ENCODE peak calls at places on chromosomes 3 and 15, in eight cellular contexts. One of them, this sample, is unnamed.

GRCh38 chr3:171660126-171660661 is 150.1 kb downstream of the PLD1 start:
- DNase-seq in SK-N-SH: no peak
- DNase-seq in H1: no peak
- DNase-seq in breast epithelium: no peak
- DNase-seq in GM23338: no peak
- DNase-seq in upper lobe of left lung: no peak
- DNase-seq in GM12892: no peak
- DNase-seq in transverse colon: no peak
- DNase-seq in this sample: peak; percentile 75

GRCh38 chr15:75123395-75123794 is 78.3 kb upstream of the C15orf39 start:
- DNase-seq in SK-N-SH: no peak
- DNase-seq in H1: no peak
- DNase-seq in breast epithelium: no peak
- DNase-seq in GM23338: no peak
- DNase-seq in upper lobe of left lung: no peak
- DNase-seq in GM12892: no peak
- DNase-seq in transverse colon: no peak
- DNase-seq in this sample: peak; percentile 93

GRCh38 chr3:66499881-66500574 is 794 bp downstream of the LRIG1 start:
- DNase-seq in SK-N-SH: peak; percentile 71
- DNase-seq in H1: no peak
- DNase-seq in breast epithelium: no peak
- DNase-seq in GM23338: no peak
- DNase-seq in upper lobe of left lung: no peak
- DNase-seq in GM12892: peak; percentile 33
- DNase-seq in transverse colon: peak; percentile 38
- DNase-seq in this sample: no peak

GRCh38 chr15:64044315-64045105 is 1.8 kb downstream of the DAPK2 start:
- DNase-seq in SK-N-SH: no peak
- DNase-seq in H1: no peak
- DNase-seq in breast epithelium: no peak
- DNase-seq in GM23338: no peak
- DNase-seq in upper lobe of left lung: peak; percentile 42
- DNase-seq in GM12892: no peak
- DNase-seq in transverse colon: no peak
- DNase-seq in this sample: no peak

GRCh38 chr3:146117406-146118285 is 43.3 kb downstream of the PLOD2 start:
- DNase-seq in SK-N-SH: no peak
- DNase-seq in H1: no peak
- DNase-seq in breast epithelium: no peak
- DNase-seq in GM23338: no peak
- DNase-seq in upper lobe of left lung: no peak
- DNase-seq in GM12892: no peak
- DNase-seq in transverse colon: no peak
- DNase-seq in this sample: no peak

GRCh38 chr3:98645039-98645438 is 51.6 kb upstream of the CPOX start:
- DNase-seq in SK-N-SH: no peak
- DNase-seq in H1: no peak
- DNase-seq in breast epithelium: peak; percentile 35
- DNase-seq in GM23338: peak; percentile 11
- DNase-seq in upper lobe of left lung: peak; percentile 36
- DNase-seq in GM12892: no peak
- DNase-seq in transverse colon: no peak
- DNase-seq in this sample: no peak

GRCh38 chr15:80727596-80727995 is 32.5 kb downstream of the ABHD17C start:
- DNase-seq in SK-N-SH: no peak
- DNase-seq in H1: no peak
- DNase-seq in breast epithelium: no peak
- DNase-seq in GM23338: no peak
- DNase-seq in upper lobe of left lung: no peak
- DNase-seq in GM12892: no peak
- DNase-seq in transverse colon: no peak
- DNase-seq in this sample: no peak

GRCh38 chr3:23805881-23806321 is at the start of gene UBE2E1:
- DNase-seq in SK-N-SH: peak; percentile 83
- DNase-seq in H1: no peak
- DNase-seq in breast epithelium: peak; percentile 54
- DNase-seq in GM23338: peak; percentile 63
- DNase-seq in upper lobe of left lung: peak; percentile 84
- DNase-seq in GM12892: peak; percentile 69
- DNase-seq in transverse colon: peak; percentile 76
- DNase-seq in this sample: no peak

GRCh38 chr15:64630403-64631107 is 144.8 kb downstream of the RBPMS2 start:
- DNase-seq in SK-N-SH: no peak
- DNase-seq in H1: no peak
- DNase-seq in breast epithelium: no peak
- DNase-seq in GM23338: peak; percentile 46
- DNase-seq in upper lobe of left lung: no peak
- DNase-seq in GM12892: no peak
- DNase-seq in transverse colon: no peak
- DNase-seq in this sample: no peak

GRCh38 chr3:37163262-37164020 is 10.9 kb downstream of the LRRFIP2 start:
- DNase-seq in SK-N-SH: peak; percentile 20
- DNase-seq in H1: no peak
- DNase-seq in breast epithelium: no peak
- DNase-seq in GM23338: peak; percentile 47
- DNase-seq in upper lobe of left lung: no peak
- DNase-seq in GM12892: no peak
- DNase-seq in transverse colon: no peak
- DNase-seq in this sample: no peak

GRCh38 chr3:13011369-13012227 is 61.6 kb downstream of the IQSEC1 start:
- DNase-seq in SK-N-SH: no peak
- DNase-seq in H1: no peak
- DNase-seq in breast epithelium: no peak
- DNase-seq in GM23338: peak; percentile 35
- DNase-seq in upper lobe of left lung: peak; percentile 85
- DNase-seq in GM12892: peak; percentile 78
- DNase-seq in transverse colon: peak; percentile 82
- DNase-seq in this sample: no peak

GRCh38 chr3:178584722-178585121 is 48.5 kb downstream of the KCNMB2 start:
- DNase-seq in SK-N-SH: no peak
- DNase-seq in H1: no peak
- DNase-seq in breast epithelium: no peak
- DNase-seq in GM23338: no peak
- DNase-seq in upper lobe of left lung: no peak
- DNase-seq in GM12892: no peak
- DNase-seq in transverse colon: no peak
- DNase-seq in this sample: no peak

GRCh38 chr3:158749526-158749925 is 17.3 kb upstream of the RARRES1 start:
- DNase-seq in SK-N-SH: no peak
- DNase-seq in H1: no peak
- DNase-seq in breast epithelium: no peak
- DNase-seq in GM23338: no peak
- DNase-seq in upper lobe of left lung: no peak
- DNase-seq in GM12892: no peak
- DNase-seq in transverse colon: no peak
- DNase-seq in this sample: no peak

GRCh38 chr15:100030586-100031249 is 297.5 kb upstream of the LYSMD4 start:
- DNase-seq in SK-N-SH: no peak
- DNase-seq in H1: no peak
- DNase-seq in breast epithelium: no peak
- DNase-seq in GM23338: no peak
- DNase-seq in upper lobe of left lung: no peak
- DNase-seq in GM12892: no peak
- DNase-seq in transverse colon: no peak
- DNase-seq in this sample: no peak

GRCh38 chr15:37891754-37892368 is 42.6 kb upstream of the TMCO5A start:
- DNase-seq in SK-N-SH: peak; percentile 40
- DNase-seq in H1: no peak
- DNase-seq in breast epithelium: no peak
- DNase-seq in GM23338: peak; percentile 83
- DNase-seq in upper lobe of left lung: no peak
- DNase-seq in GM12892: peak; percentile 1
- DNase-seq in transverse colon: no peak
- DNase-seq in this sample: no peak

GRCh38 chr3:143024351-143024960 is 23.1 kb downstream of the U2SURP start:
- DNase-seq in SK-N-SH: no peak
- DNase-seq in H1: no peak
- DNase-seq in breast epithelium: no peak
- DNase-seq in GM23338: no peak
- DNase-seq in upper lobe of left lung: no peak
- DNase-seq in GM12892: no peak
- DNase-seq in transverse colon: no peak
- DNase-seq in this sample: no peak

GRCh38 chr15:51382787-51383186 is 41.3 kb downstream of the GLDN start:
- DNase-seq in SK-N-SH: peak; percentile 56
- DNase-seq in H1: no peak
- DNase-seq in breast epithelium: no peak
- DNase-seq in GM23338: peak; percentile 90
- DNase-seq in upper lobe of left lung: no peak
- DNase-seq in GM12892: no peak
- DNase-seq in transverse colon: no peak
- DNase-seq in this sample: no peak

GRCh38 chr3:134279466-134279865 is 28.8 kb upstream of the RYK start:
- DNase-seq in SK-N-SH: no peak
- DNase-seq in H1: no peak
- DNase-seq in breast epithelium: no peak
- DNase-seq in GM23338: no peak
- DNase-seq in upper lobe of left lung: no peak
- DNase-seq in GM12892: no peak
- DNase-seq in transverse colon: no peak
- DNase-seq in this sample: no peak

GRCh38 chr15:77825546-77825945 is 192.8 kb upstream of the LINGO1 start:
- DNase-seq in SK-N-SH: no peak
- DNase-seq in H1: no peak
- DNase-seq in breast epithelium: no peak
- DNase-seq in GM23338: no peak
- DNase-seq in upper lobe of left lung: no peak
- DNase-seq in GM12892: no peak
- DNase-seq in transverse colon: no peak
- DNase-seq in this sample: no peak

GRCh38 chr3:156497326-156497725 is 57.6 kb downstream of the SSR3 start:
- DNase-seq in SK-N-SH: no peak
- DNase-seq in H1: no peak
- DNase-seq in breast epithelium: no peak
- DNase-seq in GM23338: no peak
- DNase-seq in upper lobe of left lung: no peak
- DNase-seq in GM12892: no peak
- DNase-seq in transverse colon: no peak
- DNase-seq in this sample: no peak

GRCh38 chr3:12994357-12994606 is 78.9 kb downstream of the IQSEC1 start:
- DNase-seq in SK-N-SH: peak; percentile 78
- DNase-seq in H1: no peak
- DNase-seq in breast epithelium: no peak
- DNase-seq in GM23338: peak; percentile 50
- DNase-seq in upper lobe of left lung: peak; percentile 78
- DNase-seq in GM12892: peak; percentile 56
- DNase-seq in transverse colon: peak; percentile 71
- DNase-seq in this sample: no peak

GRCh38 chr3:185351371-185351770 is 11.6 kb upstream of the MAP3K13 start:
- DNase-seq in SK-N-SH: no peak
- DNase-seq in H1: no peak
- DNase-seq in breast epithelium: no peak
- DNase-seq in GM23338: no peak
- DNase-seq in upper lobe of left lung: no peak
- DNase-seq in GM12892: no peak
- DNase-seq in transverse colon: no peak
- DNase-seq in this sample: no peak

GRCh38 chr3:109853077-109853732 is 515.9 kb upstream of the DPPA4 start:
- DNase-seq in SK-N-SH: no peak
- DNase-seq in H1: no peak
- DNase-seq in breast epithelium: no peak
- DNase-seq in GM23338: no peak
- DNase-seq in upper lobe of left lung: no peak
- DNase-seq in GM12892: no peak
- DNase-seq in transverse colon: no peak
- DNase-seq in this sample: no peak

GRCh38 chr3:109851854-109852253 is 514.5 kb upstream of the DPPA4 start:
- DNase-seq in SK-N-SH: no peak
- DNase-seq in H1: no peak
- DNase-seq in breast epithelium: no peak
- DNase-seq in GM23338: no peak
- DNase-seq in upper lobe of left lung: no peak
- DNase-seq in GM12892: no peak
- DNase-seq in transverse colon: no peak
- DNase-seq in this sample: no peak

GRCh38 chr3:109852283-109852682 is 514.9 kb upstream of the DPPA4 start:
- DNase-seq in SK-N-SH: no peak
- DNase-seq in H1: no peak
- DNase-seq in breast epithelium: no peak
- DNase-seq in GM23338: no peak
- DNase-seq in upper lobe of left lung: no peak
- DNase-seq in GM12892: no peak
- DNase-seq in transverse colon: no peak
- DNase-seq in this sample: no peak
- TF ChIP-seq POLR2AphosphoS5 in SK-N-SH: no peak
- TF ChIP-seq POLR2AphosphoS5 in H1: no peak
- TF ChIP-seq POLR2AphosphoS5 in breast epithelium: no peak
- TF ChIP-seq POLR2AphosphoS5 in GM23338: no peak
- TF ChIP-seq POLR2AphosphoS5 in upper lobe of left lung: no peak
- TF ChIP-seq POLR2AphosphoS5 in GM12892: no peak
- TF ChIP-seq POLR2AphosphoS5 in transverse colon: no peak
- TF ChIP-seq POLR2AphosphoS5 in this sample: no peak

DNA sequence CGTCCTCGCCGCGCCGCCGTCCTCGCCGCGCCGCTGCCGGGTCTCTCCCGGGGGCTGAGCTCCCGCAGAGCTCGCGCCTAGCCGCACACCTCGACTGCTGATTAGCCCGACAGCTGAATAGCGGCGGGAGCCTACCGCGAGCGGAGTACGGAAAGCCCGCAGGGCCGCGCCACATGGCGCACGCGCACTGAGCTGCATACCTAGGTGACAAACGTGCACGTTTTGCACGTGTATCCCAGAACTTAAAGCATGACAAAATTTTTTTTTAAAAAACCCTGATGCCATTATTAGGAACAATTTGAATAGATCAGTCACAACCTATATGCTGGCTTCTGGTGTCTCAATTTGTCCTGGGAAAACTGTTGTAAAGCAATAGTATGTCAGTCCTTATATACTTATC is at the start of gene GOLGA8A:
- DNase-seq in SK-N-SH: peak; percentile 85
- DNase-seq in H1: peak; percentile 46
- DNase-seq in breast epithelium: no peak
- DNase-seq in GM23338: peak; percentile 77
- DNase-seq in upper lobe of left lung: peak; percentile 36
- DNase-seq in GM12892: peak; percentile 43
- DNase-seq in transverse colon: peak; percentile 45
- DNase-seq in this sample: peak; percentile 2
- TF ChIP-seq POLR2AphosphoS5 in SK-N-SH: no peak
- TF ChIP-seq POLR2AphosphoS5 in H1: no peak
- TF ChIP-seq POLR2AphosphoS5 in breast epithelium: no peak
- TF ChIP-seq POLR2AphosphoS5 in GM23338: no peak
- TF ChIP-seq POLR2AphosphoS5 in upper lobe of left lung: peak; percentile 44
- TF ChIP-seq POLR2AphosphoS5 in GM12892: no peak
- TF ChIP-seq POLR2AphosphoS5 in transverse colon: no peak
- TF ChIP-seq POLR2AphosphoS5 in this sample: peak; percentile 45

GRCh38 chr3:183980408-183980807 is 37.3 kb downstream of the ABCC5 start:
- DNase-seq in SK-N-SH: no peak
- DNase-seq in H1: no peak
- DNase-seq in breast epithelium: no peak
- DNase-seq in GM23338: no peak
- DNase-seq in upper lobe of left lung: no peak
- DNase-seq in GM12892: no peak
- DNase-seq in transverse colon: no peak
- DNase-seq in this sample: no peak

GRCh38 chr3:183975981-183976662 is 41.6 kb downstream of the ABCC5 start:
- DNase-seq in SK-N-SH: no peak
- DNase-seq in H1: no peak
- DNase-seq in breast epithelium: no peak
- DNase-seq in GM23338: peak; percentile 28
- DNase-seq in upper lobe of left lung: no peak
- DNase-seq in GM12892: no peak
- DNase-seq in transverse colon: no peak
- DNase-seq in this sample: no peak
- TF ChIP-seq POLR2AphosphoS5 in SK-N-SH: no peak
- TF ChIP-seq POLR2AphosphoS5 in H1: no peak
- TF ChIP-seq POLR2AphosphoS5 in breast epithelium: no peak
- TF ChIP-seq POLR2AphosphoS5 in GM23338: no peak
- TF ChIP-seq POLR2AphosphoS5 in upper lobe of left lung: no peak
- TF ChIP-seq POLR2AphosphoS5 in GM12892: no peak
- TF ChIP-seq POLR2AphosphoS5 in transverse colon: no peak
- TF ChIP-seq POLR2AphosphoS5 in this sample: no peak

GRCh38 chr3:61974662-61975061 is 398.7 kb downstream of the FEZF2 start:
- DNase-seq in SK-N-SH: no peak
- DNase-seq in H1: no peak
- DNase-seq in breast epithelium: no peak
- DNase-seq in GM23338: no peak
- DNase-seq in upper lobe of left lung: no peak
- DNase-seq in GM12892: no peak
- DNase-seq in transverse colon: no peak
- DNase-seq in this sample: no peak
- TF ChIP-seq POLR2AphosphoS5 in SK-N-SH: no peak
- TF ChIP-seq POLR2AphosphoS5 in H1: no peak
- TF ChIP-seq POLR2AphosphoS5 in breast epithelium: no peak
- TF ChIP-seq POLR2AphosphoS5 in GM23338: no peak
- TF ChIP-seq POLR2AphosphoS5 in upper lobe of left lung: no peak
- TF ChIP-seq POLR2AphosphoS5 in GM12892: no peak
- TF ChIP-seq POLR2AphosphoS5 in transverse colon: no peak
- TF ChIP-seq POLR2AphosphoS5 in this sample: no peak

This sample was measured in SK-N-MC.